ENCODE peak calls at places on chromosomes 12 and 14, in seven cellular contexts. Q, J, W, B, H, L and D are unnamed samples.

GRCh38 chr14:23525611-23526010 is 26.0 kb downstream of the ZFHX2 start:
- DNase-seq in Q (no peak), J (no peak), W (no peak), B (no peak), H (no peak), L (no peak), D (no peak)

GRCh38 chr14:54817506-54817905 is 85.1 kb downstream of the GCH1 start:
- DNase-seq in Q (no peak), J (no peak), W (no peak), B (no peak), H (no peak), L (no peak), D (no peak)

GRCh38 chr12:100611031-100611430 is 37.5 kb downstream of the GAS2L3 start:
- DNase-seq in Q (no peak), J (no peak), W (no peak), B (no peak), H (no peak), L (no peak), D (no peak)

GRCh38 chr12:1108276-1108675 is 117.3 kb downstream of the ERC1 start:
- DNase-seq in Q (no peak), J (no peak), W (no peak), B (no peak), H (no peak), L (no peak), D (no peak)

GRCh38 chr14:102805454-102805891 is 28.2 kb downstream of the TRAF3 start:
- DNase-seq in Q (no peak), J (no peak), W (no peak), B (no peak), H (no peak), L (no peak), D (no peak)

GRCh38 chr14:50920482-50921225 is 23.6 kb downstream of the PYGL start:
- DNase-seq in Q (no peak), J (no peak), W (no peak), B (peak; percentile 48), H (no peak), L (no peak), D (peak; percentile 19)

GRCh38 chr14:50045039-50045711 is 71.2 kb downstream of the VCPKMT start:
- DNase-seq in Q (peak; percentile 96), J (peak; percentile 41), W (no peak), B (no peak), H (peak; percentile 82), L (no peak), D (no peak)

GRCh38 chr14:104813286-104813685 is 12.4 kb downstream of the ZBTB42 start:
- DNase-seq in Q (peak; percentile 10), J (no peak), W (no peak), B (no peak), H (no peak), L (no peak), D (no peak)

GRCh38 chr12:110693731-110694130 is 4.8 kb upstream of the HVCN1 start:
- DNase-seq in Q (no peak), J (no peak), W (no peak), B (no peak), H (no peak), L (no peak), D (no peak)

GRCh38 chr12:113062502-113063395 is 6.2 kb downstream of the DTX1 start:
- DNase-seq in Q (peak; percentile 87), J (no peak), W (no peak), B (no peak), H (no peak), L (no peak), D (no peak)

GRCh38 chr12:57735952-57736742 is 2.4 kb downstream of the AGAP2 start:
- DNase-seq in Q (peak; percentile 58), J (no peak), W (no peak), B (no peak), H (no peak), L (no peak), D (no peak)

GRCh38 chr12:22101749-22102243 is 55.8 kb downstream of the CMAS start:
- DNase-seq in Q (no peak), J (no peak), W (no peak), B (peak; percentile 71), H (peak; percentile 67), L (no peak), D (no peak)

GRCh38 chr14:93089501-93090269 is 26.0 kb downstream of the ITPK1 start:
- DNase-seq in Q (no peak), J (no peak), W (no peak), B (no peak), H (no peak), L (no peak), D (no peak)

GRCh38 chr12:40034712-40035111 is 71.2 kb downstream of the SLC2A13 start:
- DNase-seq in Q (no peak), J (no peak), W (no peak), B (no peak), H (no peak), L (no peak), D (no peak)

GRCh38 chr12:124827588-124828184 is 36.0 kb downstream of the SCARB1 start:
- DNase-seq in Q (no peak), J (no peak), W (no peak), B (no peak), H (no peak), L (peak; percentile 66), D (peak; percentile 12)

GRCh38 chr12:113425960-113426453 is 3.8 kb downstream of the SDSL start:
- DNase-seq in Q (no peak), J (no peak), W (no peak), B (no peak), H (no peak), L (no peak), D (no peak)

GRCh38 chr12:62919827-62920226 is 15.1 kb downstream of the PPM1H start:
- DNase-seq in Q (no peak), J (no peak), W (no peak), B (peak; percentile 37), H (peak; percentile 50), L (peak; percentile 95), D (peak; percentile 90)

GRCh38 chr14:96920820-96921219 is 123.6 kb downstream of the VRK1 start:
- DNase-seq in Q (no peak), J (no peak), W (no peak), B (no peak), H (no peak), L (no peak), D (no peak)

GRCh38 chr12:96448287-96448686 is 41.1 kb upstream of the CFAP54 start:
- DNase-seq in Q (no peak), J (no peak), W (no peak), B (no peak), H (no peak), L (no peak), D (no peak)